ENCODE peak calls at places on chromosomes 7 and 10, in nine cellular contexts. Y, E, J, O, S, G, M, Q and L are unnamed samples.

GRCh38 chr7:47449810-47450586 is 131.9 kb downstream of the TNS3 start:
- DNase-seq in Y (no peak), J (no peak), E (no peak), G (no peak), S (peak; percentile 61), O (peak; percentile 60), M (no peak), Q (no peak), L (no peak)

GRCh38 chr7:99109108-99110051 is 34.5 kb downstream of the SMURF1 start:
- DNase-seq in O (no peak), Y (no peak), G (no peak), Q (no peak), E (no peak), M (no peak), J (no peak), S (no peak), L (no peak)

GRCh38 chr10:29377333-29377961 is 88.6 kb downstream of the LYZL1 start:
- DNase-seq in Y (no peak), S (peak; percentile 52), G (no peak), E (no peak), Q (peak; percentile 4), O (no peak), M (no peak), J (no peak), L (peak; percentile 8)

GRCh38 chr7:102236592-102237287 is 49.9 kb upstream of the SH2B2 start:
- DNase-seq in J (peak; percentile 28), O (no peak), M (peak; percentile 34), Q (peak; percentile 55), E (peak; percentile 51), G (peak; percentile 67), S (peak; percentile 88), Y (peak; percentile 78), L (peak; percentile 28)

GRCh38 chr10:69073731-69074130 is 14.2 kb upstream of the SRGN start:
- DNase-seq in J (no peak), E (no peak), Y (no peak), G (no peak), O (no peak), S (no peak), M (no peak), Q (no peak), L (no peak)

GRCh38 chr7:36207451-36208291 is 54.6 kb downstream of the EEPD1 start:
- DNase-seq in Q (peak; percentile 8), M (no peak), O (no peak), G (no peak), Y (peak; percentile 57), J (no peak), S (peak; percentile 76), E (no peak), L (no peak)

GRCh38 chr7:94698275-94698674 is 42.3 kb upstream of the SGCE start:
- DNase-seq in G (no peak), J (peak; percentile 65), O (peak; percentile 37), Y (no peak), Q (no peak), E (no peak), S (peak; percentile 32), M (no peak), L (peak; percentile 13)

GRCh38 chr10:69439350-69439739 is 11.9 kb upstream of the TSPAN15 start:
- DNase-seq in Q (no peak), Y (no peak), S (no peak), M (no peak), J (no peak), O (no peak), E (no peak), G (no peak), L (no peak)

GRCh38 chr7:130363156-130363847 is 17.0 kb upstream of the CPA1 start:
- DNase-seq in J (peak; percentile 73), E (peak; percentile 89), O (peak; percentile 96), M (no peak), G (no peak), Y (no peak), S (peak; percentile 87), Q (no peak), L (peak; percentile 85)

GRCh38 chr10:113216068-113216467 is 266.0 kb downstream of the TCF7L2 start:
- DNase-seq in Q (no peak), M (no peak), J (no peak), O (no peak), S (no peak), Y (no peak), G (no peak), E (no peak), L (peak; percentile 12)

GRCh38 chr10:75542084-75542483 is 110.7 kb downstream of the LRMDA start:
- DNase-seq in S (no peak), O (no peak), E (no peak), Y (no peak), M (no peak), J (no peak), G (no peak), Q (no peak), L (no peak)